ENCODE peak calls at places on chromosomes 11 and 22, in eight cellular contexts. L, C, Z, A, V, W, G and X are unnamed samples.

GRCh38 chr22:28051787-28052356 is 132.8 kb upstream of the PITPNB start:
- DNase-seq in L (no peak), C (peak; percentile 18), Z (peak; percentile 55), A (peak; percentile 82), V (peak; percentile 75), W (peak; percentile 46), G (peak; percentile 61), X (peak; percentile 79)

GRCh38 chr22:45709004-45709739 is 37.5 kb downstream of the ATXN10 start:
- DNase-seq in L (no peak), C (no peak), Z (no peak), A (no peak), V (no peak), W (no peak), G (peak; percentile 79), X (no peak)

GRCh38 chr11:79461144-79461543 is 20.3 kb upstream of the TENM4 start:
- DNase-seq in L (no peak), C (peak; percentile 5), Z (no peak), A (no peak), V (no peak), W (no peak), G (peak; percentile 51), X (peak; percentile 70)

GRCh38 chr22:47221840-47222615 is 459.6 kb downstream of the TBC1D22A start:
- DNase-seq in L (no peak), C (no peak), Z (peak; percentile 19), A (no peak), V (peak; percentile 5), W (no peak), G (no peak), X (no peak)

GRCh38 chr22:42427211-42427610 is 5.0 kb downstream of the NFAM1 start:
- DNase-seq in L (no peak), C (no peak), Z (no peak), A (no peak), V (no peak), W (no peak), G (no peak), X (no peak)

GRCh38 chr11:69711824-69712801 is 8.3 kb upstream of the FGF19 start:
- DNase-seq in L (no peak), C (no peak), Z (no peak), A (no peak), V (no peak), W (no peak), G (no peak), X (no peak)

GRCh38 chr22:26798433-26799065 is 141.2 kb downstream of the MIAT start:
- DNase-seq in L (no peak), C (no peak), Z (no peak), A (no peak), V (peak; percentile 46), W (no peak), G (no peak), X (peak; percentile 24)

GRCh38 chr22:30193031-30193794 is 53.3 kb downstream of the LIF start:
- DNase-seq in L (no peak), C (no peak), Z (no peak), A (no peak), V (no peak), W (no peak), G (no peak), X (no peak)

GRCh38 chr11:93536346-93536871 is 6.8 kb downstream of the SMCO4 start:
- DNase-seq in L (no peak), C (no peak), Z (no peak), A (no peak), V (no peak), W (no peak), G (no peak), X (no peak)

GRCh38 chr11:42249401-42249800 is 789.9 kb upstream of the LRRC4C start:
- DNase-seq in L (no peak), C (no peak), Z (no peak), A (no peak), V (no peak), W (no peak), G (no peak), X (no peak)

GRCh38 chr11:9081153-9081552 is 10.2 kb downstream of the SCUBE2 start:
- DNase-seq in L (no peak), C (no peak), Z (no peak), A (no peak), V (no peak), W (no peak), G (no peak), X (no peak)

GRCh38 chr11:104163100-104164027 is 583 bp downstream of the PDGFD start:
- DNase-seq in L (peak; percentile 5), C (no peak), Z (no peak), A (peak; percentile 66), V (peak; percentile 66), W (peak; percentile 26), G (peak; percentile 20), X (peak; percentile 38)

GRCh38 chr11:104159356-104159755 is 4.6 kb downstream of the PDGFD start:
- DNase-seq in L (no peak), C (no peak), Z (no peak), A (no peak), V (no peak), W (no peak), G (peak; percentile 54), X (no peak)

GRCh38 chr11:104161751-104162450 is 2.0 kb downstream of the PDGFD start:
- DNase-seq in L (no peak), C (no peak), Z (no peak), A (no peak), V (no peak), W (no peak), G (peak; percentile 11), X (no peak)

GRCh38 chr11:104165014-104165413 is 1.1 kb upstream of the PDGFD start:
- DNase-seq in L (no peak), C (no peak), Z (no peak), A (no peak), V (peak; percentile 26), W (no peak), G (no peak), X (no peak)

DNA sequence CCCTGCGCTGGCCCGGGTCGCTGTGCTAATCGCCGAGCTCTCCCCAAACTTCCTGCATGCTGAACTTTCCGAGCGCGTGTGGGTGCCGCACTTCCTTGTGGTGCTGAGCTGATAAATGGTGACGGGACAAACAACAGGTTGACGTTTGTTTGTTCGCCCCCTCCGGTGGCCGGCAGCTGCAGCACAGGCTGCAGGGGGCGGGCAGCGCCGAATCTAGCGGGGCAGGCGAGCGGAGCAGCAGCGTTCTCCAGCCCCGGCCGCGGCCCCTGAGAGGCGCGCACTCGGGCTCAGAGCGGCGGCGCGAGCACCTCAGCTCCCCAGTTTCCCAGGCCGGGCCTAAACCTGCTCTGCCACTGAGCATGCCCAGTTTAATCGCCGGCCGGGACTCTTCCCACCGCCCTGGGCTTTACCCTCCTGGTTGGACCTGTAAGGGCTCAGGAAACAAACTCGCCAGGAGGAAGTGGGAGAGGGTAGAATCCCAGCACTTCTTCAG is at the start of gene PDGFD:
- DNase-seq in L (peak; percentile 2), C (no peak), Z (peak; percentile 36), A (peak; percentile 71), V (peak; percentile 90), W (peak; percentile 70), G (peak; percentile 70), X (peak; percentile 84)
- TF ChIP-seq CTCF in L (peak; percentile 61), C (peak; percentile 59), Z (no peak), A (peak; percentile 35), V (peak; percentile 67), W (peak; percentile 61), G (peak; percentile 43), X (peak; percentile 56)

GRCh38 chr11:19226378-19227195 is 14.2 kb downstream of the E2F8 start:
- DNase-seq in L (no peak), C (no peak), Z (no peak), A (no peak), V (no peak), W (no peak), G (no peak), X (no peak)

GRCh38 chr11:19228956-19229355 is 11.8 kb downstream of the E2F8 start:
- DNase-seq in L (no peak), C (no peak), Z (no peak), A (no peak), V (no peak), W (no peak), G (no peak), X (no peak)

GRCh38 chr11:19232910-19233503 is 7.7 kb downstream of the E2F8 start:
- DNase-seq in L (no peak), C (peak; percentile 63), Z (no peak), A (no peak), V (no peak), W (peak; percentile 38), G (peak; percentile 87), X (no peak)

GRCh38 chr11:19225599-19225998 is 15.1 kb downstream of the E2F8 start:
- DNase-seq in L (no peak), C (no peak), Z (no peak), A (no peak), V (no peak), W (no peak), G (no peak), X (peak; percentile 26)

GRCh38 chr11:19229671-19230070 is 11.1 kb downstream of the E2F8 start:
- DNase-seq in L (no peak), C (no peak), Z (no peak), A (no peak), V (no peak), W (no peak), G (no peak), X (no peak)
- H3K27ac ChIP-seq in L (no peak overlapping the region), C (no peak overlapping the region), Z (no peak overlapping the region), A (no peak overlapping the region), V (no peak overlapping the region), W (no peak overlapping the region), G (no peak overlapping the region), X (no peak overlapping the region)

GRCh38 chr11:66720899-66721470 is 8.0 kb downstream of the SPTBN2 start:
- DNase-seq in L (no peak), C (no peak), Z (no peak), A (no peak), V (no peak), W (no peak), G (no peak), X (no peak)

GRCh38 chr11:66719111-66719872 is 9.7 kb downstream of the SPTBN2 start:
- DNase-seq in L (no peak), C (no peak), Z (no peak), A (no peak), V (no peak), W (peak; percentile 38), G (no peak), X (no peak)

GRCh38 chr11:66717925-66718319 is 11.1 kb downstream of the SPTBN2 start:
- DNase-seq in L (no peak), C (no peak), Z (no peak), A (no peak), V (no peak), W (peak; percentile 27), G (no peak), X (no peak)

GRCh38 chr11:66720223-66720898 is 8.7 kb downstream of the SPTBN2 start:
- DNase-seq in L (no peak), C (no peak), Z (peak; percentile 67), A (no peak), V (peak; percentile 93), W (peak; percentile 98), G (peak; percentile 56), X (peak; percentile 74)

GRCh38 chr11:66718320-66718971 is 10.6 kb downstream of the SPTBN2 start:
- DNase-seq in L (no peak), C (no peak), Z (peak; percentile 45), A (no peak), V (peak; percentile 56), W (peak; percentile 94), G (no peak), X (peak; percentile 55)
- TF ChIP-seq CTCF in L (no peak), C (no peak), Z (no peak), A (no peak), V (no peak), W (peak; percentile 55), G (no peak), X (no peak)

DNA sequence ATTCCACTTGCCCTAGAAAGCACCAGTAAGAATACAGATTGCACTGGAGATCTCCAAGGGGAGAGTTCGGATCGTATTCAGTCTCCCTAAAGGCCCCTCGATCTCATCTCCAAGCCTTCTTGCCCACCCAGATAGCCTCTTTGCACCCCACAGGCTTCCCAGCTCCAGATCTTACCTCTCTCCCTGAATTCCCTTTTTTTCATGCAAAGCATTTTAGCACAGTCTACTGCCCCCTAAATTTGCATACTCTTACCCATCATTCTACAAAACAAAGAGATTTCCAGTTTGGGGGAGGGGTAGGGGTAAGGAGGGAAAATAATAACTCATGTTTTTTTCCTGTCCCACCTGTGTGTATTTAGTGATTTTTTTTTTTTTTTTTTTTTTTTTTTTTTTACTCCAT is 105.2 kb downstream of the NAV2 start:
- DNase-seq in L (no peak), C (no peak), Z (no peak), A (no peak), V (no peak), W (no peak), G (no peak), X (no peak)
- H3K27ac ChIP-seq in L (no peak overlapping the region), C (no peak overlapping the region), Z (peak overlapping the region; percentile 70), A (peak overlapping the region; percentile 62), V (peak overlapping the region; percentile 98), W (no peak overlapping the region), G (no peak overlapping the region), X (no peak overlapping the region)